ENCODE peak calls at places on chromosome 3, in ten cellular contexts. D, N, Z, U, J, C, T, S, G and L are unnamed samples.

GRCh38 chr3:97009427-97010019 is 195.1 kb downstream of the EPHA6 start:
- DNase-seq in G (no peak), D (no peak), S (no peak), Z (no peak), J (no peak), T (peak; percentile 52), C (no peak), N (no peak), U (no peak), L (no peak)

GRCh38 chr3:100875239-100875638 is 118.0 kb downstream of the ABI3BP start:
- DNase-seq in G (peak; percentile 83), U (no peak), S (no peak), J (no peak), T (no peak), N (peak; percentile 68), C (no peak), D (peak; percentile 64), Z (peak; percentile 44), L (no peak)

GRCh38 chr3:111715911-111716523 is 120.9 kb upstream of the ZBED2 start:
- DNase-seq in N (no peak), J (no peak), C (peak; percentile 67), G (peak; percentile 43), D (peak; percentile 71), T (peak; percentile 27), S (peak; percentile 25), U (no peak), Z (peak; percentile 29), L (no peak)

GRCh38 chr3:34183581-34184313 is 385.3 kb downstream of the PDCD6IP start:
- DNase-seq in C (no peak), N (no peak), J (no peak), S (no peak), Z (no peak), G (no peak), T (peak; percentile 14), U (no peak), D (no peak), L (no peak)

GRCh38 chr3:42749753-42750231 is 23.3 kb downstream of the CCDC13 start:
- DNase-seq in G (no peak), Z (no peak), U (no peak), T (peak; percentile 42), C (no peak), S (peak; percentile 56), J (peak; percentile 32), D (no peak), N (peak; percentile 19), L (no peak)

GRCh38 chr3:122247825-122248185 is 64.3 kb downstream of the CASR start:
- DNase-seq in D (no peak), N (no peak), C (no peak), Z (no peak), G (peak; percentile 52), U (peak; percentile 59), S (no peak), J (no peak), T (no peak), L (peak; percentile 46)

GRCh38 chr3:115598216-115598615 is 25.1 kb upstream of the GAP43 start:
- DNase-seq in G (no peak), S (no peak), T (no peak), N (no peak), Z (no peak), U (no peak), D (no peak), C (no peak), J (no peak), L (no peak)

GRCh38 chr3:46089237-46090011 is 62.1 kb upstream of the XCR1 start:
- DNase-seq in D (peak; percentile 72), C (peak; percentile 87), S (peak; percentile 49), N (no peak), Z (no peak), J (peak; percentile 38), U (peak; percentile 93), T (no peak), G (peak; percentile 87), L (peak; percentile 98)

GRCh38 chr3:12966847-12967750 is 106.1 kb downstream of the IQSEC1 start:
- DNase-seq in N (peak; percentile 23), U (no peak), S (peak; percentile 57), G (peak; percentile 23), T (no peak), Z (peak; percentile 46), C (no peak), D (peak; percentile 22), J (no peak), L (no peak)

GRCh38 chr3:49813497-49814174 is at the start of gene UBA7:
- DNase-seq in C (no peak), S (peak; percentile 86), U (no peak), J (peak; percentile 82), D (peak; percentile 79), Z (peak; percentile 63), G (peak; percentile 88), T (no peak), N (peak; percentile 34), L (no peak)

GRCh38 chr3:119437852-119438251 is 25.6 kb downstream of the TMEM39A start:
- DNase-seq in U (no peak), C (no peak), D (no peak), G (no peak), Z (no peak), S (no peak), T (no peak), J (no peak), N (no peak), L (no peak)

GRCh38 chr3:54969652-54970051 is 41.8 kb upstream of the LRTM1 start:
- DNase-seq in G (peak; percentile 40), Z (no peak), C (no peak), J (no peak), T (no peak), U (no peak), D (no peak), N (no peak), S (no peak), L (no peak)

GRCh38 chr3:141081141-141081795 is 30.1 kb downstream of the SPSB4 start:
- DNase-seq in N (no peak), T (peak; percentile 84), U (no peak), S (no peak), G (no peak), Z (no peak), C (no peak), D (no peak), J (no peak), L (no peak)

GRCh38 chr3:58161435-58162398 is 49.1 kb downstream of the DNASE1L3 start:
- DNase-seq in Z (peak; percentile 92), J (no peak), S (no peak), D (peak; percentile 96), G (peak; percentile 96), T (no peak), N (peak; percentile 82), C (peak; percentile 83), U (peak; percentile 90), L (peak; percentile 91)

GRCh38 chr3:96202181-96202580 is 612.2 kb upstream of the EPHA6 start:
- DNase-seq in U (no peak), T (no peak), N (no peak), S (no peak), D (no peak), C (no peak), J (no peak), G (no peak), Z (no peak), L (no peak)

GRCh38 chr3:25421747-25422146 is 6.3 kb upstream of the RARB start:
- DNase-seq in D (no peak), S (no peak), T (no peak), Z (no peak), J (no peak), U (no peak), G (no peak), C (no peak), N (no peak), L (no peak)

GRCh38 chr3:45936261-45936660 is 7.0 kb upstream of the CXCR6 start:
- DNase-seq in J (no peak), T (no peak), D (no peak), U (no peak), G (no peak), Z (no peak), S (no peak), N (no peak), C (no peak), L (no peak)

DNA sequence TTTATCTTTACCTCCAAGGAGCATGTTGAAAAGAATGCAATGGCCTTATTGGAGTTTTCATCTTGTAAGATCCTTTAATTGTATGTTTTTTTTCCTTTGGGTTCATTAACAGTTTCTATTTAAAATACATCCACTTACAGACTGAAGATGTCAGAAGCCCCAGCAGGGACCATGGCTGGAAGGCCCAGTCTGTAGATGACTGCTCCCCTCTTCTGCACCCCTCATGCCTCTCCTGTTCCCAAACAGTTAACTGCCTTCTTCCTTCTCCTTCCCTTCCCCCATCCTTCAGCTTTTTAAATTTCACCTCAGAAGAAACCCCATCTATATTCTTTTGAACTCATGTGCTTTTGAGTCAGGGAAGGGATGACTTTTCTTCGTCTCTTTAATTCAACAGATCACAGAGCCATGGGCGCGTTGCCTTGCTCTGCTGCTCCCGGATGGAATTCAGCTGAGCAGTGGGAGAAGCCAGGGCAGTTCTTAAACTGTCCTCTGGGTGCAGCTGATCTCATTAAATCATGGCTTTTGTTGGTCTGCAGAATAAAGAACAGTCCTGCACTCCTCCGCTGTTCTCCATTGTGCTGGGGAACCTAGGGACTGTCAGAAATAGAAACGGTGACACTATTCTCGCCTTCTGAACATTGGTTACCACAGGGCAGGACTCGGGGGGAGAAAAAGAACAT is 71.5 kb upstream of the EIF1B start:
- DNase-seq in J (no peak), C (no peak), D (peak; percentile 22), Z (no peak), T (peak; percentile 20), N (no peak), U (no peak), S (no peak), G (peak; percentile 2), L (peak; percentile 2)
- TF ChIP-seq CTCF in J (no peak), C (no peak), D (peak; percentile 33), Z (no peak), T (no peak), N (no peak), U (peak; percentile 25), S (no peak), G (no peak), L (peak; percentile 49)

GRCh38 chr3:171172070-171172469 is 145.6 kb upstream of the SLC2A2 start:
- DNase-seq in S (no peak), D (no peak), N (no peak), J (no peak), Z (no peak), G (no peak), C (no peak), U (no peak), T (peak; percentile 38), L (no peak)
- TF ChIP-seq CTCF in S (no peak), D (peak; percentile 26), N (no peak), J (peak; percentile 10), Z (no peak), G (peak; percentile 26), C (peak; percentile 64), U (peak; percentile 27), T (peak; percentile 53), L (peak; percentile 56)

GRCh38 chr3:5037828-5038227 is 58.6 kb downstream of the BHLHE40 start:
- DNase-seq in N (no peak), C (no peak), S (no peak), U (no peak), G (no peak), T (no peak), J (no peak), Z (no peak), D (no peak), L (no peak)
- TF ChIP-seq CTCF in N (no peak), C (no peak), S (no peak), U (no peak), G (no peak), T (no peak), J (no peak), Z (no peak), D (no peak), L (no peak)

DNA sequence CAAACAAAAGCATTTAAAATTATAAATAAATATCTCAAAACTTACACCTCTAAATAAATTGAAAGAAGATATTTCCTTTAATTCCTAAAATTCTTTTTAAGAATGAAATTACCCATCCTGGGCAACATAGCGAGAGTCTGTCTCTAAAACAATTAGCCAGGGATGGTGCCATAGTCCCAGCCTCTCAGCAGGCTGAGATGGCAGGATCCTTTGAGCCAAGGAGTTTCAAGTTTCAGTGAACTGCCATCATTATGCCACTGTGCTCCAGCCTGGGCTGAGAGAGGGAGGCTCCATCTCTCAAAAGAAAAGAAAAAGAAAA is 25.4 kb downstream of the AADAC start:
- DNase-seq in U (no peak), Z (no peak), D (no peak), G (no peak), C (no peak), T (no peak), N (no peak), S (no peak), J (no peak), L (no peak)
- TF ChIP-seq CTCF in U (no peak), Z (no peak), D (no peak), G (no peak), C (peak; percentile 35), T (no peak), N (peak; percentile 4), S (no peak), J (no peak), L (no peak)